ENCODE peak calls at places on chromosomes 13 and 19, in five cellular contexts. One of them, this sample, is unnamed.

GRCh38 chr19:53540091-53540490 is 2.1 kb downstream of the ZNF331 start:
- DNase-seq in A549: no peak
- DNase-seq in colonic mucosa: no peak
- DNase-seq in H9: no peak
- DNase-seq in suprapubic skin: no peak
- DNase-seq in this sample: no peak

GRCh38 chr13:47017476-47017875 is 120.6 kb upstream of the HTR2A start:
- DNase-seq in A549: no peak
- DNase-seq in suprapubic skin: no peak
- DNase-seq in colonic mucosa: no peak
- DNase-seq in H9: no peak
- DNase-seq in this sample: no peak

GRCh38 chr13:26061947-26062346 is 10.1 kb upstream of the SHISA2 start:
- DNase-seq in suprapubic skin: no peak
- DNase-seq in A549: no peak
- DNase-seq in H9: no peak
- DNase-seq in colonic mucosa: no peak
- DNase-seq in this sample: no peak

GRCh38 chr19:11390933-11391680 is 7.0 kb upstream of the EPOR start:
- DNase-seq in H9: no peak
- DNase-seq in colonic mucosa: no peak
- DNase-seq in A549: peak
- DNase-seq in suprapubic skin: no peak
- DNase-seq in this sample: no peak

GRCh38 chr13:73913043-73913740 is 221.0 kb downstream of the KLF12 start:
- DNase-seq in colonic mucosa: no peak
- DNase-seq in A549: no peak
- DNase-seq in H9: no peak
- DNase-seq in suprapubic skin: no peak
- DNase-seq in this sample: no peak

GRCh38 chr13:35499131-35500051 is 22.9 kb upstream of the MAB21L1 start:
- DNase-seq in suprapubic skin: no peak
- DNase-seq in colonic mucosa: no peak
- DNase-seq in A549: no peak
- DNase-seq in H9: no peak
- DNase-seq in this sample: no peak

GRCh38 chr13:63942372-63942771 is 2526.7 kb upstream of the PCDH20 start:
- DNase-seq in A549: no peak
- DNase-seq in colonic mucosa: no peak
- DNase-seq in suprapubic skin: no peak
- DNase-seq in H9: no peak
- DNase-seq in this sample: no peak

GRCh38 chr13:48400820-48401219 is 12.1 kb downstream of the LPAR6 start:
- DNase-seq in suprapubic skin: no peak
- DNase-seq in colonic mucosa: no peak
- DNase-seq in H9: no peak
- DNase-seq in A549: peak
- DNase-seq in this sample: no peak

GRCh38 chr19:37511821-37512220 is 5.1 kb downstream of the ZNF793 start:
- DNase-seq in colonic mucosa: no peak
- DNase-seq in suprapubic skin: no peak
- DNase-seq in A549: no peak
- DNase-seq in H9: no peak
- DNase-seq in this sample: no peak

GRCh38 chr13:21638319-21639282 is 32.3 kb upstream of the FGF9 start:
- DNase-seq in H9: no peak
- DNase-seq in A549: peak
- DNase-seq in colonic mucosa: peak
- DNase-seq in suprapubic skin: no peak
- DNase-seq in this sample: no peak

GRCh38 chr13:98458431-98458830 is 118.5 kb downstream of the STK24 start:
- DNase-seq in colonic mucosa: no peak
- DNase-seq in H9: no peak
- DNase-seq in suprapubic skin: no peak
- DNase-seq in A549: no peak
- DNase-seq in this sample: no peak

GRCh38 chr13:110387451-110388140 is 80.5 kb downstream of the COL4A2 start:
- DNase-seq in A549: no peak
- DNase-seq in H9: peak
- DNase-seq in suprapubic skin: no peak
- DNase-seq in colonic mucosa: no peak
- DNase-seq in this sample: no peak

GRCh38 chr19:36604656-36605100 is 435 bp upstream of the ZNF382 start:
- DNase-seq in colonic mucosa: peak
- DNase-seq in A549: no peak
- DNase-seq in suprapubic skin: peak
- DNase-seq in H9: peak
- DNase-seq in this sample: no peak

GRCh38 chr13:91493442-91493841 is 95.0 kb downstream of the GPC5 start:
- DNase-seq in A549: no peak
- DNase-seq in colonic mucosa: no peak
- DNase-seq in H9: no peak
- DNase-seq in suprapubic skin: no peak
- DNase-seq in this sample: no peak

GRCh38 chr19:16671652-16672274 is 10.8 kb downstream of the TMEM38A start:
- DNase-seq in suprapubic skin: no peak
- DNase-seq in A549: no peak
- DNase-seq in H9: no peak
- DNase-seq in colonic mucosa: peak
- DNase-seq in this sample: no peak

GRCh38 chr19:45156231-45156630 is 4.6 kb downstream of the NKPD1 start:
- DNase-seq in suprapubic skin: no peak
- DNase-seq in colonic mucosa: no peak
- DNase-seq in A549: no peak
- DNase-seq in H9: peak
- DNase-seq in this sample: no peak

GRCh38 chr19:19050104-19050503 is 13.7 kb upstream of the SLC25A42 start:
- DNase-seq in colonic mucosa: no peak
- DNase-seq in H9: no peak
- DNase-seq in suprapubic skin: no peak
- DNase-seq in A549: no peak
- DNase-seq in this sample: no peak

GRCh38 chr13:73364706-73365105 is 305.9 kb downstream of the KLF5 start:
- DNase-seq in colonic mucosa: peak
- DNase-seq in H9: no peak
- DNase-seq in suprapubic skin: no peak
- DNase-seq in A549: peak
- DNase-seq in this sample: no peak

GRCh38 chr13:81171065-81171647 is 830.2 kb upstream of the SPRY2 start:
- DNase-seq in colonic mucosa: no peak
- DNase-seq in suprapubic skin: no peak
- DNase-seq in H9: no peak
- DNase-seq in A549: peak
- DNase-seq in this sample: no peak

GRCh38 chr19:39053276-39054090 is 21.1 kb upstream of the FBXO27 start:
- DNase-seq in H9: no peak
- DNase-seq in colonic mucosa: peak
- DNase-seq in A549: peak
- DNase-seq in suprapubic skin: no peak
- DNase-seq in this sample: no peak

GRCh38 chr13:43758834-43759233 is 27.9 kb downstream of the ENOX1 start:
- DNase-seq in suprapubic skin: no peak
- DNase-seq in A549: no peak
- DNase-seq in H9: no peak
- DNase-seq in colonic mucosa: no peak
- DNase-seq in this sample: no peak

GRCh38 chr13:111143875-111144540 is 28.9 kb downstream of the ARHGEF7 start:
- DNase-seq in H9: no peak
- DNase-seq in A549: no peak
- DNase-seq in suprapubic skin: no peak
- DNase-seq in colonic mucosa: no peak
- DNase-seq in this sample: no peak

GRCh38 chr19:3467437-3468198 is 12.7 kb downstream of the SMIM24 start:
- DNase-seq in A549: no peak
- DNase-seq in H9: no peak
- DNase-seq in colonic mucosa: no peak
- DNase-seq in suprapubic skin: no peak
- DNase-seq in this sample: no peak

GRCh38 chr19:47445937-47446402 is 25.7 kb downstream of the SLC8A2 start:
- DNase-seq in suprapubic skin: no peak
- DNase-seq in H9: peak
- DNase-seq in A549: peak
- DNase-seq in colonic mucosa: peak
- DNase-seq in this sample: no peak

GRCh38 chr13:50866817-50867640 is 23.5 kb upstream of the DLEU7 start:
- DNase-seq in suprapubic skin: no peak
- DNase-seq in A549: no peak
- DNase-seq in H9: no peak
- DNase-seq in colonic mucosa: no peak
- DNase-seq in this sample: no peak

DNA sequence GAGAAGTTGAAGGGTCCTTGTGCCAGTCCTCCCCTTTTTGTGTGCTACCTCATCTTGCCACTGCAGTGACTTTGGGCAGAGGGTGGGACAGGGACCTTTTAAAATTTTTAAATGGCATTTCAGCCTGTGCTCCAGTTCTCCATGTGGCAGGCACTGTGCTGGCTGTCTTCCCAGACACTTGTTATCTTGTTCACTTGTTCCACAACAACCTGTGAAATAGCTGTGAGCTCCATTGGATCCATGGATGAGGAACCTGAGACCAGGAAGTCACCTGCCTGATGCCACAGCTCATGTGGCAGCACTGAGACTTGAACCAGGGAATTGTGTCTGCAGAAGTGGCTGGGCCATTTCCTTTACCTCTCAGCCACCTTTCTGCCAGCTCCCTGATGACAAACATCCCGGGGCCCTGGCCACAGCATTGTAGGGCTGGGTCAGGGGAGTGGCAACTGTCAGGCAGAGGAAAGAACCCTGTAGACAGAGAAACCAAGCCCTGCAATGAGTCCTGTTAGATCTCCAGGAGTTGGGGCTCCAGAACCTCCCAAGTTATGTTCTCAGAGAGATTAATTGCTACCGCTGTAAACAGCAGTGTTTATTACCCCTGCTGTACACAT is 6.4 kb downstream of the EGLN2 start:
- DNase-seq in H9: no peak
- DNase-seq in suprapubic skin: no peak
- DNase-seq in colonic mucosa: peak
- DNase-seq in A549: no peak
- DNase-seq in this sample: no peak
- H3K27ac ChIP-seq in H9: no peak
- H3K27ac ChIP-seq in suprapubic skin: peak
- H3K27ac ChIP-seq in colonic mucosa: peak
- H3K27ac ChIP-seq in A549: no peak
- H3K27ac ChIP-seq in this sample: peak

GRCh38 chr19:5628470-5628869 is 5.6 kb downstream of the SAFB start:
- DNase-seq in colonic mucosa: no peak
- DNase-seq in H9: no peak
- DNase-seq in suprapubic skin: no peak
- DNase-seq in A549: no peak
- DNase-seq in this sample: no peak
- H3K27ac ChIP-seq in colonic mucosa: no peak
- H3K27ac ChIP-seq in H9: no peak
- H3K27ac ChIP-seq in suprapubic skin: no peak
- H3K27ac ChIP-seq in A549: no peak
- H3K27ac ChIP-seq in this sample: no peak

GRCh38 chr19:750640-751423 is at the start of gene MISP:
- DNase-seq in A549: peak
- DNase-seq in H9: no peak
- DNase-seq in suprapubic skin: no peak
- DNase-seq in colonic mucosa: peak
- DNase-seq in this sample: no peak
- H3K27ac ChIP-seq in A549: peak
- H3K27ac ChIP-seq in H9: no peak
- H3K27ac ChIP-seq in suprapubic skin: no peak
- H3K27ac ChIP-seq in colonic mucosa: peak
- H3K27ac ChIP-seq in this sample: no peak

GRCh38 chr13:24649685-24650038 is 30.5 kb upstream of the ATP12A start:
- DNase-seq in A549: no peak
- DNase-seq in suprapubic skin: no peak
- DNase-seq in colonic mucosa: no peak
- DNase-seq in H9: no peak
- DNase-seq in this sample: no peak
- H3K27ac ChIP-seq in A549: peak
- H3K27ac ChIP-seq in suprapubic skin: no peak
- H3K27ac ChIP-seq in colonic mucosa: peak
- H3K27ac ChIP-seq in H9: no peak
- H3K27ac ChIP-seq in this sample: no peak